ENCODE peak calls at places on chromosomes 11 and 22, in four cellular contexts. T is lung, D is BE2C, V is upper lobe of right lung. F is an unnamed sample.

GRCh38 chr11:46321757-46322156 is 25.5 kb upstream of the DGKZ start:
- DNase-seq in T (no peak), D (no peak), V (no peak), F (no peak)

GRCh38 chr22:34845391-34845790 is 220.6 kb upstream of the ISX start:
- DNase-seq in T (no peak), D (no peak), V (no peak), F (no peak)

GRCh38 chr11:129061466-129062194 is 119.0 kb upstream of the TP53AIP1 start:
- DNase-seq in T (no peak), D (no peak), V (no peak), F (no peak)

GRCh38 chr11:29656557-29656956 is 360.3 kb downstream of the KCNA4 start:
- DNase-seq in T (no peak), D (no peak), V (no peak), F (no peak)

GRCh38 chr11:64040684-64041267 is 5.0 kb downstream of the FLRT1 start:
- DNase-seq in T (no peak), D (no peak), V (no peak), F (peak; percentile 41)

GRCh38 chr11:45266693-45267451 is 19.3 kb downstream of the SYT13 start:
- DNase-seq in T (no peak), D (peak; percentile 34), V (no peak), F (peak; percentile 42)

GRCh38 chr11:34364102-34364501 is 6.3 kb upstream of the ABTB2 start:
- DNase-seq in T (no peak), D (no peak), V (no peak), F (no peak)

GRCh38 chr11:12287374-12288211 is 89.8 kb upstream of the PARVA start:
- DNase-seq in T (peak; percentile 42), D (peak; percentile 80), V (no peak), F (peak; percentile 69)

GRCh38 chr11:10287766-10288165 is 6.3 kb downstream of the SBF2 start:
- DNase-seq in T (no peak), D (no peak), V (no peak), F (no peak)

GRCh38 chr11:131675489-131675888 is 305.1 kb downstream of the NTM start:
- DNase-seq in T (no peak), D (no peak), V (no peak), F (no peak)

GRCh38 chr11:114036156-114036811 is 23.2 kb upstream of the ZBTB16 start:
- DNase-seq in T (peak; percentile 89), D (peak; percentile 76), V (peak; percentile 93), F (peak; percentile 89)

GRCh38 chr11:19679952-19680823 is 32.4 kb upstream of the NAV2 start:
- DNase-seq in T (peak; percentile 89), D (peak; percentile 40), V (peak; percentile 89), F (no peak)

GRCh38 chr11:44939673-44940072 is 11.0 kb downstream of the TP53I11 start:
- DNase-seq in T (no peak), D (no peak), V (no peak), F (no peak)

GRCh38 chr11:115334932-115335788 is 169.1 kb downstream of the CADM1 start:
- DNase-seq in T (no peak), D (no peak), V (no peak), F (no peak)

GRCh38 chr11:71213696-71214552 is 38.5 kb downstream of the SHANK2 start:
- DNase-seq in T (no peak), D (no peak), V (peak; percentile 30), F (no peak)

GRCh38 chr11:10899542-10899830 is 41.6 kb upstream of the ZBED5 start:
- DNase-seq in T (peak; percentile 58), D (peak; percentile 52), V (peak; percentile 70), F (no peak)

GRCh38 chr11:65852508-65853248 is 5.3 kb downstream of the CFL1 start:
- DNase-seq in T (no peak), D (no peak), V (peak; percentile 58), F (no peak)

GRCh38 chr22:20013382-20013871 is 3.2 kb downstream of the ARVCF start:
- DNase-seq in T (peak; percentile 51), D (peak; percentile 94), V (peak; percentile 82), F (peak; percentile 85)

GRCh38 chr11:125410091-125410490 is 86.0 kb downstream of the FEZ1 start:
- DNase-seq in T (no peak), D (no peak), V (peak; percentile 46), F (peak; percentile 61)

GRCh38 chr22:38715852-38716251 is 10.1 kb downstream of the GTPBP1 start:
- DNase-seq in T (no peak), D (no peak), V (peak; percentile 57), F (no peak)

GRCh38 chr11:6992457-6993431 is 27.4 kb downstream of the ZNF214 start:
- DNase-seq in T (no peak), D (no peak), V (no peak), F (no peak)

GRCh38 chr11:21810650-21811049 is 382.2 kb upstream of the ANO5 start:
- DNase-seq in T (no peak), D (peak; percentile 34), V (no peak), F (no peak)

GRCh38 chr11:108494182-108494581 is 4.0 kb downstream of the POGLUT3 start:
- DNase-seq in T (no peak), D (no peak), V (no peak), F (no peak)

GRCh38 chr11:31968774-31969433 is 122.0 kb upstream of the RCN1 start:
- DNase-seq in T (no peak), D (peak; percentile 65), V (no peak), F (no peak)

GRCh38 chr11:2812371-2812991 is 73.1 kb downstream of the CDKN1C start:
- DNase-seq in T (no peak), D (no peak), V (peak; percentile 67), F (no peak)

GRCh38 chr11:2814751-2815150 is 70.8 kb downstream of the CDKN1C start:
- DNase-seq in T (no peak), D (no peak), V (peak; percentile 56), F (no peak)

GRCh38 chr11:2813141-2813908 is 72.2 kb downstream of the CDKN1C start:
- DNase-seq in T (no peak), D (no peak), V (peak; percentile 52), F (no peak)

GRCh38 chr11:2815762-2816496 is 69.6 kb downstream of the CDKN1C start:
- DNase-seq in T (no peak), D (no peak), V (peak; percentile 41), F (no peak)

DNA sequence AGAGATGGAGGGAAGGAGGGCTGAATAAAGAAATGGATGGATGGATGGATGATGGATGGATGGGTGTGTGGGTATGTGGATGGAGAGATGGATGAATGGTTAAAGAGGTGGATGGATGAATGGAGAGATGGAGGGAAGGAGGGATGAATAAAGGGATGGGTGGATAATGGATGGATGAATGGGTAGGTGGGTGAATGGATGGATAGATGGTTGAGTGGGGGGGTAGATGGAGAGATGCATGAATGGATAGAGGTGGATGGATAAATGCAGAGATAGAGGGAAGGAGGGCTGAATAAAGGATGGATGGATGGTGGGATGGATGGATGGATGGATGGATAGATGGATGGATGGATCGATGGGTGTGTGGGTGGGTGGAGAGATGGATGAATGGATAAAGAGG is 71.6 kb downstream of the CDKN1C start:
- DNase-seq in T (no peak), D (no peak), V (no peak), F (no peak)
- TF ChIP-seq CTCF in T (no peak), D (no peak), V (no peak), F (no peak)

GRCh38 chr22:45190473-45190872 is 26.7 kb downstream of the NUP50 start:
- DNase-seq in T (no peak), D (no peak), V (no peak), F (no peak)

GRCh38 chr22:45194686-45195085 is 31.0 kb downstream of the NUP50 start:
- DNase-seq in T (no peak), D (no peak), V (no peak), F (no peak)

GRCh38 chr22:45195616-45196015 is 31.9 kb downstream of the NUP50 start:
- DNase-seq in T (no peak), D (no peak), V (no peak), F (no peak)

GRCh38 chr22:45196308-45196707 is 32.6 kb downstream of the NUP50 start:
- DNase-seq in T (no peak), D (no peak), V (no peak), F (no peak)

DNA sequence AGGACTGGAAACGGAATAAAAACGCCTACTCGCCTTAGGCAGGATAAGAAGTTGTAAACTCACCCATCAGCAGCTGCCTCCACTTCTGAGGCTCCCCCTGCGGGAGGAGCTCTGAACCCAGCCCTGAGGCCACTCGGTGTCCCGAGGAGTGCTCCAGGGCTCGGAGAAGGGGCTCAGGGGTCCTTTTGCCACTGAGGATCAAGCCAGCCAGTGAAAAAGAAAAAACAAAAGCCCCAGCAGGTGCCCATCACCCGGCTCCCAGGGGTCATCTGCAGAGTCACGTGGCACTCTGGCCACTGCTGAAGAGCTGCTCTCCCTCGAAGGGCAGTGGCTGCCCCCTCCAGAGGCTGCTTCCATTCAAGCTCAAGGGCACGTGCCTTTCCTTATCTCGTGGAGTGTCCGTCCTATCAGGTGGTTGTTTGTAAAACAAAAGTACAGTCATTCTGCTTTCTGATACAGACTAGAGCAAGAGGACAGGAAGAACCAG is 29.0 kb downstream of the NUP50 start:
- DNase-seq in T (no peak), D (no peak), V (no peak), F (no peak)
- TF ChIP-seq CTCF in T (no peak), D (peak; percentile 40), V (no peak), F (no peak)

DNA sequence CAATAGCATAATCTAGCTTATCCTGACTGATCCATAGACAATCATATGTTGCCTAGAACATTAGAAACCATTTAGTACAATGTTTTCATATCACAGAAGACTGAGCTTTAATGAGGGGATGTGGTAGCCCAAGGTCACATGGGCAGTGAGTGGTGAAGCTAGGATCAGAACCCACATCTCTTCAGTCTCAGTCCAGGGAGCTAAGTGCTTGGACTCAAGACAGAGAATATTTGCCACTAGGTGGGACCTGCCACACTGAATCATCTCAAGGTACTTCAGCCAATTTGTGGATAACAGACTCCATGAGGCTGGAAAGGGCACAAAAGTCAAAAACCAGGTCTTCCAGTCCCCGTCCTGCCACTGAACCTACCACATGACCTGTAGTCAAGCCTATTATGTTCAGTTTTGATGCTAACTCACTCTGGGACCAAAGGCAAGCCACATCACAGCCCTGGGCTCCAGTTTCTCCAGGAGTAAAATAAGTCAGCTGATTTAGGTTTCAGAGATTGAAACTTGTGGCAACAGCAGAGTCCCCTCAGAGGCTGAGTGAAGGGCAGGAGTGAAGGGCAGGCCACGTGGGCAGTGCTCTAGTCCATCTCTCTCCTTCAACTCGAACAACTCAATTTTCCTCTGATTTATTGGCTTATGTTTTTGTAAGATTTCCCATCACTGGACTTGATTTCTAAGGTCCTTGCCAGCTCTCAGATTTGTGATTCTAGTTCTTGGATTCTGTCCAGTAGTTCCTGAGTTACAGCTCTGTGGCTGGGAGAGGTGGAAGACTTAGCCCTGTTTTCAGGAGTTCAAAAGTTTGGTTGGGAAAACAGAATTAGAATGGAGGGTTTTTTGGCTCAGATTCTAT is 84.6 kb upstream of the PHOX2A start:
- DNase-seq in T (no peak), D (no peak), V (no peak), F (no peak)
- TF ChIP-seq CTCF in T (no peak), D (peak; percentile 29), V (no peak), F (no peak)

DNA sequence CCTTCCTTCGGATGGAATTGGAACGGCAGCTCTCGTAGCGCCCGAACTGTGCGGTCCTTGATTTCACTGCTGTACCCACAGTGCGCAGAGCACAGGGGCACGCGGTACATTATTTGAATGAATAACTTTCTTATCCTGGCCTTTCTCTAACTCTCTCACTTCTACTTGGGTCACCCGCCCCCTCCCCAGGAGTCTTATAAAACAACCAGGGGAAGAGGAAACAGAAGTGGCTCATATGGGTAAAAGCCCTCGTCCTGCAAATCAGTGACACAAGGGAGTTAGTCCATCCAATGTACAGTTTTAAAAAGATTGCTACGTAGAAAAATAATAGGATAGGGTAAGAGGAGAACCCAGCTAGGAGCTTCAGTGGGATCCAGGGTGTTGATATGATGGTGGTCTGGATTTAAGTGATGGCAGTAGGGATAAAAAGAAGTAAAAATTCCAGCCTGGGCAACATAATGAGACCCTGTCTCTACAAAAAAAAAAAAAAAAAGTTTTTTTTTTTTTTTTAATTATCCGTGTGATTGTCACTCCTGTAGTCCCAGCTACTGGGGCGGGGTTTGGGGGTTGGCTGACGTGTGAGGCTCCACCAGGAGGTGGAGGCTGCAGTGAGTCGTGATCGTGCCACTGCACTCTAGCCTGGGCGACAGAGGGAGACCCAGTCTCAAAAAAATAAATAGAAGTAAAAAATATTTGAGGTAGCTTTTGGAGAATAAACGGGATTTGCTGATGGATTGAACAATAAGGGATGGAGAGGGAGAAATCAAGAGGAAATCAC is 7.1 kb upstream of the L3MBTL2 start:
- DNase-seq in T (no peak), D (peak; percentile 62), V (peak; percentile 73), F (peak; percentile 34)
- TF ChIP-seq CTCF in T (no peak), D (peak; percentile 18), V (no peak), F (no peak)

F was measured in nephron progenitor cell.